ENCODE peak calls at places on chromosome 2, in nine cellular contexts. I, R, T, O, C, X, D, S and U are unnamed samples.

GRCh38 chr2:219285348-219285685 is 6.2 kb downstream of the DNAJB2 start:
- DNase-seq in C (no peak), I (no peak), O (no peak), S (no peak), X (no peak), D (no peak), T (no peak), R (no peak), U (no peak)

GRCh38 chr2:133270550-133270949 is 297.7 kb downstream of the NCKAP5 start:
- DNase-seq in T (no peak), S (no peak), D (no peak), I (no peak), C (no peak), X (no peak), R (no peak), O (no peak), U (no peak)

GRCh38 chr2:227411320-227411989 is 23.7 kb upstream of the SCYGR1 start:
- DNase-seq in T (no peak), X (no peak), C (peak), O (no peak), R (no peak), D (no peak), I (no peak), S (no peak), U (peak)

GRCh38 chr2:216317831-216318230 is 54.5 kb downstream of the MARCHF4 start:
- DNase-seq in O (no peak), R (no peak), D (no peak), S (no peak), C (no peak), T (no peak), X (no peak), I (no peak), U (no peak)

GRCh38 chr2:25980951-25981350 is 1.3 kb downstream of the KIF3C start:
- DNase-seq in T (no peak), I (no peak), R (no peak), O (no peak), S (no peak), X (no peak), D (no peak), C (no peak), U (no peak)

GRCh38 chr2:102442967-102443828 is 20.2 kb downstream of the IL18RAP start:
- DNase-seq in S (no peak), X (peak), C (peak), I (peak), R (peak), D (peak), T (no peak), O (peak), U (no peak)

GRCh38 chr2:16608661-16609643 is 56.7 kb downstream of the CYRIA start:
- DNase-seq in D (peak), S (peak), T (peak), X (peak), C (peak), O (peak), R (peak), I (peak), U (peak)

GRCh38 chr2:143802242-143802641 is 673.0 kb downstream of the ARHGAP15 start:
- DNase-seq in S (no peak), O (no peak), R (no peak), T (no peak), D (no peak), C (no peak), I (no peak), X (peak), U (peak)

GRCh38 chr2:120110062-120110362 is 97.1 kb downstream of the EPB41L5 start:
- DNase-seq in O (no peak), D (no peak), T (no peak), I (peak), C (no peak), R (no peak), X (no peak), S (no peak), U (no peak)

GRCh38 chr2:240564571-240565266 is 3.6 kb upstream of the RNPEPL1 start:
- DNase-seq in R (no peak), I (no peak), X (no peak), O (peak), T (no peak), S (no peak), D (no peak), C (no peak), U (no peak)

GRCh38 chr2:168997113-168997512 is 34.0 kb downstream of the ABCB11 start:
- DNase-seq in D (no peak), X (no peak), S (no peak), C (no peak), T (no peak), R (no peak), I (no peak), O (no peak), U (no peak)

GRCh38 chr2:55861733-55862132 is 61.8 kb downstream of the EFEMP1 start:
- DNase-seq in S (peak), R (no peak), O (no peak), T (no peak), D (no peak), X (peak), I (no peak), C (no peak), U (no peak)

GRCh38 chr2:98533547-98533946 is 74.8 kb downstream of the COA5 start:
- DNase-seq in R (no peak), X (no peak), T (no peak), I (no peak), C (no peak), S (no peak), O (no peak), D (no peak), U (no peak)

GRCh38 chr2:1136071-1136470 is 185.4 kb downstream of the SNTG2 start:
- DNase-seq in D (no peak), O (no peak), T (no peak), I (peak), X (peak), C (peak), S (no peak), R (no peak), U (no peak)

GRCh38 chr2:216761119-216761518 is 65.8 kb upstream of the IGFBP5 start:
- DNase-seq in T (no peak), S (no peak), O (no peak), D (no peak), C (no peak), X (no peak), R (no peak), I (no peak), U (no peak)

GRCh38 chr2:109513749-109514588 is 99.8 kb downstream of the SEPTIN10 start:
- DNase-seq in T (no peak), R (no peak), C (no peak), X (peak), D (no peak), O (peak), I (no peak), S (peak), U (peak)

GRCh38 chr2:206657087-206657486 is 14.8 kb downstream of the FAM237A start:
- DNase-seq in C (no peak), T (no peak), O (no peak), X (no peak), S (no peak), R (no peak), D (no peak), I (no peak), U (no peak)

GRCh38 chr2:238913931-238914647 is 66.2 kb downstream of the TWIST2 start:
- DNase-seq in R (no peak), O (no peak), C (no peak), T (no peak), S (peak), D (no peak), X (no peak), I (no peak), U (no peak)

GRCh38 chr2:180255981-180256380 is 248.9 kb upstream of the CWC22 start:
- DNase-seq in C (no peak), S (no peak), I (no peak), O (no peak), X (no peak), R (no peak), T (no peak), D (no peak), U (no peak)

GRCh38 chr2:10982931-10983701 is 71.4 kb downstream of the KCNF1 start:
- DNase-seq in T (no peak), O (no peak), R (no peak), D (no peak), X (no peak), I (no peak), C (no peak), S (no peak), U (no peak)

GRCh38 chr2:72990695-72991438 is 73.5 kb downstream of the EMX1 start:
- DNase-seq in I (no peak), R (no peak), C (no peak), S (no peak), T (no peak), X (no peak), D (no peak), O (no peak), U (no peak)

GRCh38 chr2:149166958-149167810 is 128.7 kb downstream of the LYPD6B start:
- DNase-seq in X (no peak), O (peak), C (peak), S (no peak), T (peak), I (peak), R (no peak), D (no peak), U (peak)

GRCh38 chr2:234257859-234258561 is 207.5 kb downstream of the SPP2 start:
- DNase-seq in D (peak), I (peak), T (no peak), R (peak), X (peak), C (peak), S (no peak), O (no peak), U (no peak)

GRCh38 chr2:12987246-12987645 is 270.5 kb downstream of the TRIB2 start:
- DNase-seq in C (no peak), X (no peak), I (no peak), S (no peak), O (no peak), R (no peak), T (no peak), D (no peak), U (no peak)

GRCh38 chr2:142220901-142221300 is 90.1 kb upstream of the LRP1B start:
- DNase-seq in R (no peak), D (no peak), T (no peak), O (no peak), I (no peak), C (no peak), S (no peak), X (peak), U (no peak)

GRCh38 chr2:43774617-43775016 is 778 bp downstream of the DYNC2LI1 start:
- DNase-seq in I (no peak), R (no peak), S (no peak), X (no peak), T (no peak), D (peak), C (peak), O (no peak), U (no peak)

GRCh38 chr2:145751155-145751554 is 1231.2 kb upstream of the ZEB2 start:
- DNase-seq in T (no peak), S (no peak), O (no peak), C (peak), X (peak), R (no peak), D (no peak), I (no peak), U (no peak)

GRCh38 chr2:20573611-20574422 is 77.1 kb downstream of the HS1BP3 start:
- DNase-seq in O (no peak), C (no peak), I (no peak), T (no peak), D (no peak), R (no peak), S (peak), X (no peak), U (no peak)

GRCh38 chr2:119531292-119531691 is 7.0 kb upstream of the SCTR start:
- DNase-seq in T (no peak), R (no peak), S (no peak), D (no peak), X (no peak), I (peak), O (no peak), C (peak), U (no peak)

GRCh38 chr2:234405472-234405871 is 91.4 kb downstream of the ARL4C start:
- DNase-seq in D (no peak), I (no peak), T (no peak), X (no peak), R (no peak), S (no peak), C (no peak), O (no peak), U (no peak)

GRCh38 chr2:26521054-26521912 is 43.4 kb upstream of the OTOF start:
- DNase-seq in D (peak), R (peak), C (peak), S (no peak), T (no peak), I (peak), O (no peak), X (no peak), U (no peak)

GRCh38 chr2:200905618-200906296 is 16.6 kb downstream of the NIF3L1 start:
- DNase-seq in R (peak), I (peak), X (peak), T (no peak), D (peak), S (peak), C (peak), O (peak), U (no peak)

GRCh38 chr2:53768233-53768542 is 584 bp downstream of the CHAC2 start:
- DNase-seq in R (no peak), X (peak), D (peak), S (peak), C (peak), O (no peak), T (no peak), I (peak), U (no peak)

GRCh38 chr2:122863516-122863915 is 1108.1 kb downstream of the TSN start:
- DNase-seq in X (no peak), T (no peak), I (no peak), O (no peak), C (no peak), R (no peak), S (no peak), D (no peak), U (peak)

GRCh38 chr2:102155703-102156515 is 13.4 kb downstream of the IL1R1 start:
- DNase-seq in D (no peak), I (no peak), R (no peak), X (peak), C (peak), O (no peak), T (peak), S (no peak), U (no peak)

GRCh38 chr2:229714736-229715541 is 584 bp upstream of the DNER start:
- DNase-seq in X (peak), C (peak), I (peak), O (peak), D (peak), S (peak), R (no peak), T (no peak), U (peak)

DNA sequence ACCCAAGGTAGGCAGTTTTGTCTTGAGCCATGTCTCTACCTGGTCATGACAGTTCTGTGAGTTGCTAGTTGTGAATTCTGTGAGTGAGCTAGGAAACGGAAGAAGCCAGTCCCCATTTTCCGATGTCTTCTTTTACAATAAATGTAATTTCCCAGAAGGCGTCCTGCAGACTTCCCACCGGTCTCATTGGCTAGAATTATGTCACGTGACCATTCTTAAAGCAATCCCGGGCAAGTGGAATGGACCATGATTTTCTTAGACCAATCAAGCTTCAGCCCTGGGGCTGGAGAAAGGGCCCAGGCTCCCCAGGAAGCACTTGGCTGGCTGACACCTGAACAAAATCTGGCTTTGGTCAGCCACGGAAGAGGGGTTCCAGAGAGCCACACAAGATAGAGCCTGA is 10.6 kb downstream of the TMEM178A start:
- DNase-seq in O (no peak), R (no peak), T (no peak), S (no peak), D (no peak), I (no peak), C (no peak), X (no peak), U (no peak)
- H3K4me3 ChIP-seq in O (no peak), R (no peak), T (no peak), S (no peak), D (no peak), I (no peak), C (no peak), X (no peak), U (no peak)

GRCh38 chr2:156800065-156800556 is 363.9 kb downstream of the GPD2 start:
- DNase-seq in C (no peak), I (peak), D (no peak), S (no peak), O (no peak), R (no peak), X (no peak), T (no peak), U (no peak)
- H3K4me3 ChIP-seq in C (no peak), I (no peak), D (no peak), S (no peak), O (no peak), R (no peak), X (no peak), T (no peak), U (no peak)

GRCh38 chr2:64913357-64913869 is 75.8 kb upstream of the SLC1A4 start:
- DNase-seq in S (no peak), C (peak), X (no peak), O (no peak), I (peak), T (no peak), D (no peak), R (no peak), U (no peak)
- H3K4me3 ChIP-seq in S (no peak), C (no peak), X (no peak), O (no peak), I (no peak), T (no peak), D (no peak), R (no peak), U (peak)

DNA sequence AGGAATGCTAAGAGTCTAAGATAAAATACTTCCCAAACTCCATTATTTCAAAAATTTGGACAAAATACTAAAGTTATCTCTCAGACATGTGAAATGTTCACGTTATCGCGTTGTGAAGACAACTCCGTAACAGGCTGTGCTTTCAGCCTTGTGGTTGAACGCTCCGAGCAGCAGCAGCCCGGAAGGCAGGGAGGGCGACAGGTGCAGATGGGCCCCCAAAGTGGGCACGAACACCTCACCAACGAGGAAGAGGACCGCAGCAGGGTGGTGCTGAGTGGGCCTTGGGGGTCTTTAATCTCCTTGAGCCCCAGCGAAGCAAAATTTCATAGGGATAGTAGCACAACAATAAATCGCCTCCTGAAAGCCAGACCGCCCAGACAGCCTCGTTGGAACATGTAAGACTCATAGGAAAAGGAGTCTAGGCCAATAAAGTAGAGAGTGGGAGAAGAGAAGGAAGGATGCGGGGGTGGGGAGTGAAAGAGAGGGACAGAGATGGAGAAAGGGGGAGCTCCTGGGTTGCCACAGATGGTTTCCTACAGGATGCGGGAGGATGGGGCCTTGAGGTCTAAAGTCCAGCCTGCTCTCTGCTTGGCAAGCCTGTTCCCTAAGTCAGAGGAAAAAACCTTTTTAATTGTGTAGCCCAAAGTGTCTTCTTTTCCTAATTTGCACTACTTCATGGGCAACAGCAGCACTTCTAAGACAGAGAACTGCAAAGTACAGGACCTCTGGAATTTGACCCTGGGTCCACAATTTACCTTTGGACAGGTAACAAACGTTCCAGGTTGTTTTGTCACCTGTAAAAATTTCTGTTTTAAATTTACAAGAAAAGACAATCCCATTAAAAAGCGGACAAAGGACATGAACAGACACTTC is 1.3 kb upstream of the FAM110C start:
- DNase-seq in C (no peak), T (no peak), D (no peak), O (no peak), I (no peak), R (no peak), X (no peak), S (peak), U (no peak)
- H3K4me3 ChIP-seq in C (no peak), T (no peak), D (no peak), O (peak), I (peak), R (no peak), X (no peak), S (peak), U (no peak)

GRCh38 chr2:46187112-46187618 is 110.0 kb upstream of the EPAS1 start:
- DNase-seq in R (no peak), T (no peak), D (no peak), X (no peak), O (peak), S (peak), C (peak), I (no peak), U (peak)
- H3K4me3 ChIP-seq in R (no peak), T (no peak), D (no peak), X (peak), O (peak), S (peak), C (peak), I (no peak), U (no peak)

GRCh38 chr2:58434692-58435091 is 193.6 kb upstream of the FANCL start:
- DNase-seq in D (no peak), O (no peak), R (no peak), C (no peak), T (no peak), S (no peak), X (no peak), I (no peak), U (no peak)
- H3K4me3 ChIP-seq in D (no peak), O (no peak), R (no peak), C (no peak), T (no peak), S (no peak), X (no peak), I (no peak), U (no peak)

DNA sequence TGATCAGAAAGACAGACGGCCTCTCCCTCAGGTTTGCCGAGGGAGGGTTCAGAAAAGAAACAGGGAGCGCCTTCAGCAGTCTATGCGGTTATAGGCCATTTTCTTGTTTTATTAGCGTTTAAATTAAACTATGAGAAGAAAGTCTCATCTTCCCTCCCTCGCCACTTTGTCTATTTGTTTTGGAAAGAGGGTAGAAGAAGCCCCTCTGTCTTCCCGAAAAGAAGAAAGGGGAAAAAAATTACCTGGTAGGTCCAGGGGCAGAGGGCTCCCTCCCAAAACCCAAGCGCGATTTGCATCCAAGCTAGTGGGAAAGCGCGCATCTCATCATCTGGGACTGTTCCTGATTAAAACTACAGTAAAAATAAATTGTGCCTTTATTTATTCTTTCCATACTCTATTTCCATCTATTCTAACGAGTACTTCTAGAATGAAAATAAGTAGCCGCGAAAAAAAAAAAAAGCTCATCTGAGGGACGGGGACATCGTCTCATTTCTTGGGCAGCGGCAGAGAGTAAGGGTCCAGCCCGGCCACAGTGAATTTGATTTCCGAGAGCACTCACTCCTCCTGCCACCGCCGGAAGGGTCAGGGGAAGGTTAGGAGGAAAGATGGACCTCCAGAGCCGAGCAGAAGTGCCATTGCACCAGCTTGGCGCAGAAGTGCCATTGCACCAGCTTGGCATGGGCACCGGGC is 2.4 kb downstream of the PAX8 start:
- DNase-seq in I (peak), S (no peak), C (no peak), X (no peak), D (no peak), O (no peak), T (no peak), R (no peak), U (no peak)
- H3K4me3 ChIP-seq in I (no peak), S (no peak), C (no peak), X (peak), D (no peak), O (no peak), T (no peak), R (no peak), U (no peak)